ENCODE peak calls at places on chromosomes 5 and 9, in seven cellular contexts. S is CD8-positive, alpha-beta memory T cell; J is heart right ventricle; X is upper lobe of right lung; Z is H9; D is mesendoderm; V is HCT116. L is an unnamed sample. For H3K4me1, the result is how much of the 10 kb centered on the place peaks cover.

GRCh38 chr5:54453091-54453490 is 2.4 kb upstream of the HSPB3 start:
- DNase-seq in S (no peak), J (no peak), X (no peak), Z (no peak), D (no peak), V (no peak), L (no peak)

GRCh38 chr9:136997830-136998234 is 1.5 kb upstream of the CLIC3 start:
- DNase-seq in S (peak), J (no peak), X (no peak), Z (no peak), D (no peak), V (no peak), L (no peak)

GRCh38 chr5:5705010-5705409 is 282.5 kb downstream of the ICE1 start:
- DNase-seq in S (no peak), J (no peak), X (no peak), Z (no peak), D (no peak), V (no peak), L (no peak)

GRCh38 chr5:126369995-126370731 is 53.0 kb upstream of the GRAMD2B start:
- DNase-seq in S (no peak), J (no peak), X (no peak), Z (no peak), D (peak), V (no peak), L (no peak)

GRCh38 chr5:45335978-45336377 is 360.2 kb downstream of the HCN1 start:
- DNase-seq in S (no peak), J (peak), X (no peak), Z (no peak), D (no peak), V (no peak), L (no peak)

GRCh38 chr5:181186022-181186421 is 19.0 kb downstream of the TRIM7 start:
- DNase-seq in S (no peak), J (no peak), X (no peak), Z (no peak), D (no peak), V (no peak), L (no peak)

GRCh38 chr9:2228132-2228531 is 213.0 kb downstream of the SMARCA2 start:
- DNase-seq in S (no peak), J (no peak), X (peak), Z (peak), D (peak), V (no peak), L (peak)

GRCh38 chr5:107564896-107565295 is 105.8 kb downstream of the EFNA5 start:
- DNase-seq in S (no peak), J (no peak), X (no peak), Z (no peak), D (no peak), V (no peak), L (no peak)

GRCh38 chr5:36607114-36607561 is 732 bp downstream of the SLC1A3 start:
- DNase-seq in S (no peak), J (peak), X (no peak), Z (no peak), D (peak), V (peak), L (no peak)

GRCh38 chr9:98365227-98365669 is 109.8 kb upstream of the TBC1D2 start:
- DNase-seq in S (no peak), J (no peak), X (no peak), Z (no peak), D (peak), V (peak), L (peak)

GRCh38 chr5:151799407-151799806 is 27.7 kb downstream of the G3BP1 start:
- DNase-seq in S (no peak), J (no peak), X (no peak), Z (no peak), D (no peak), V (no peak), L (no peak)

GRCh38 chr9:89247431-89248370 is 63.3 kb upstream of the CKS2 start:
- DNase-seq in S (no peak), J (no peak), X (no peak), Z (peak), D (peak), V (no peak), L (no peak)

GRCh38 chr9:137488330-137488653 is 29.2 kb upstream of the NSMF start:
- DNase-seq in S (no peak), J (no peak), X (peak), Z (no peak), D (no peak), V (no peak), L (no peak)

GRCh38 chr9:122125891-122126331 is 32.8 kb upstream of the TTLL11 start:
- DNase-seq in S (no peak), J (no peak), X (no peak), Z (peak), D (peak), V (no peak), L (no peak)

GRCh38 chr5:135651156-135651555 is 72.4 kb upstream of the CXCL14 start:
- DNase-seq in S (no peak), J (no peak), X (no peak), Z (no peak), D (no peak), V (peak), L (no peak)

GRCh38 chr9:109289186-109289585 is 31.7 kb downstream of the EPB41L4B start:
- DNase-seq in S (no peak), J (no peak), X (no peak), Z (no peak), D (no peak), V (no peak), L (no peak)

GRCh38 chr5:73280821-73281746 is 108.1 kb downstream of the TMEM174 start:
- DNase-seq in S (no peak), J (peak), X (no peak), Z (no peak), D (no peak), V (peak), L (no peak)

GRCh38 chr5:176353533-176353932 is 8.0 kb downstream of the KIAA1191 start:
- DNase-seq in S (no peak), J (no peak), X (no peak), Z (no peak), D (no peak), V (no peak), L (no peak)

GRCh38 chr5:110025160-110025559 is 335.4 kb downstream of the MAN2A1 start:
- DNase-seq in S (no peak), J (no peak), X (no peak), Z (no peak), D (no peak), V (no peak), L (no peak)
- H3K4me1 ChIP-seq in S (under half), J (under half), X (under half), Z (under half), D (under half), V (under half), L (under half)

GRCh38 chr5:172867761-172868435 is 33.8 kb downstream of the ERGIC1 start:
- DNase-seq in S (no peak), J (no peak), X (no peak), Z (no peak), D (no peak), V (no peak), L (no peak)
- H3K4me1 ChIP-seq in S (under half), J (half or more), X (half or more), Z (under half), D (under half), V (under half), L (under half)

DNA sequence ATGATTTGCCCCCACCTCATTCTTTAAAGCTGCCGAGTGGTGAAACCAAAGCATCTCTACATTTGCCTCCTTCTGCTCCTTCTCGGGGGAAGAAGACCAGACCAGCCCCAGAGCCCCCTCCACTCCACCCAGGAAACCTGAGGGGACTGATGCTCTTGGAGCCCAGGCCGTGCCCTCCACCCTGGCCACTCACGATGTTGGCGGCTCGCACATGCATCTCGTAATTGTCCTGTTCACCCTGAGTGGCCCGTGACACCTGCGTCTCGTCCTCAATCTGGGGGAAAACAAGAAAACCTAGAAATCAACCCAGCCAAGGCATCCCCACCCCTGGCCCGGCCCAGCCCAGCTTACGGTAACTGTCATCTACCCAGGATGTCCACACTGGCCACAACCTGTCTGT is 3.0 kb downstream of the MED22 start:
- DNase-seq in S (no peak), J (no peak), X (no peak), Z (no peak), D (no peak), V (no peak), L (no peak)
- H3K4me1 ChIP-seq in S (under half), J (under half), X (under half), Z (under half), D (under half), V (under half), L (under half)

GRCh38 chr5:1885777-1886633 is 3.3 kb upstream of the IRX4 start:
- DNase-seq in S (no peak), J (no peak), X (no peak), Z (no peak), D (peak), V (no peak), L (no peak)

GRCh38 chr5:1886634-1887399 is 4.1 kb upstream of the IRX4 start:
- DNase-seq in S (no peak), J (no peak), X (no peak), Z (no peak), D (peak), V (no peak), L (no peak)

GRCh38 chr5:1888541-1889251 is 6.0 kb upstream of the IRX4 start:
- DNase-seq in S (no peak), J (no peak), X (no peak), Z (no peak), D (no peak), V (no peak), L (no peak)

GRCh38 chr5:1889321-1890065 is 6.8 kb upstream of the IRX4 start:
- DNase-seq in S (no peak), J (no peak), X (no peak), Z (no peak), D (no peak), V (no peak), L (no peak)

DNA sequence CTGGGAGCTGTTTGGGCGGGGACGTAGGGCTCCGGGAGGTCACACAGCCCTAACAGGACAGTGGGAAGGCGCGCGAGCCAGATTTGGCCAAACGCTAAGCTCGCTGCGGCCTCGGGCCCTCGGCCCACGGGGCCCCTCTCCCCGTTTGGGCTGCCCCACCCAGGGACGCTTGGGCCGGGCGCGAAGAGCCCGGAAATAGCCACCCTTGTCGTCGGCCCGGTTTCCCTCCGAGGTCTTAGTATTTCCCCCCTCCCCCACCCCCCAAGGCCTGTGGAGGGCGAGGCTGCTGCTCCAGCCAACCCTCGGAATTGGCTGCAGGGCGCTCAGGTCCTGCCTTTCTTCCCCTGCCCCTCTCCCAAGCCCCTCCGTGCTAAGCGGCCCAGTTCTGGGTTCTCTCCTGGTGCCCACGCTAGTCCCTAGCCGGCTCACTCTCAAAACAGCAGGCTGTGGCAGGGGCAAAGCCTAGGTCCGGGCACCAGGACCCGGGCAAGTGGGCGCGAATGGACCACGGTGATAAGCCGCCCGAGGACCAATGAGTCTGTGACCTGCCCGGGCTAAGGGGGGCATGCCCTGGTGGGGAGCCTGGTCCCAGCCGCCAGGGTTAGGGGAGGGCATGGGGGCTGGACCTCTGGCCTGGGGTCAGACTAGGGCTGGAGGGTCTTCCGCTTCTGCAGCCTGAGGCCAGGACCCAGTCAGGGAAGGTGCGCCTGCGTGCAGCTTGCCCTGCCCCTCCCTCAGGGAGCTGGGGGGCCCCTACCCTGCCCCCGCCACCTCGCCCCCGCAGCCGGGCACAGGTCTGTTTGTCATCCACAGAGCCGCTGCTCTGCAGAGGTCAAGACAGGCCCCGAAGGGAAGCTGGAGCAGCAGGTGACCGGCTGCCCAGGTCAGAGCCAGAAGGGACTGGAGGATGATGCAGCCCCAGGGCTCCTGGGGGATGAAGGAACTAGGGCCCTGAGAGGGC is 5.0 kb upstream of the IRX4 start:
- DNase-seq in S (no peak), J (no peak), X (no peak), Z (peak), D (peak), V (no peak), L (no peak)
- H3K4me1 ChIP-seq in S (under half), J (under half), X (under half), Z (under half), D (under half), V (under half), L (under half)

DNA sequence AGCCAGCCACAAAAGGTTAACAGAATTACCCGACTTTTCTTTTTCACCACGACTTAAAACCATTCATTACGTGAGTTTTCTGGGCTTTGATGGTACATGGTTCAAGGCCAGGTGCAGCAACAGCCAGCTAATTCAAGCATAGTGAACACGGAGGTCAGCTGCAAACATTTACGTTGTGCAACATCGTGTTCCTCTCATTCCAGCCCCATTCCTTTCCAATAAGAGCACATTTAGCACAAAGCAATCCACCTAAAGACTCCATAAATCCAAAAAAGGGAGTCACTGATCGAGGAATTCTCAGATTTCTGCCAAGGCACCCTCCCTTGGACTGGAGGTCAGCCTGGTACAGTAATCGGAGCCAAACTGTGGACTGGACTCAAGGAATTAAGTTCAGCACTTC is 14.4 kb downstream of the NREP start:
- DNase-seq in S (no peak), J (no peak), X (no peak), Z (no peak), D (no peak), V (no peak), L (peak)
- H3K4me1 ChIP-seq in S (under half), J (half or more), X (under half), Z (under half), D (under half), V (under half), L (half or more)

DNA sequence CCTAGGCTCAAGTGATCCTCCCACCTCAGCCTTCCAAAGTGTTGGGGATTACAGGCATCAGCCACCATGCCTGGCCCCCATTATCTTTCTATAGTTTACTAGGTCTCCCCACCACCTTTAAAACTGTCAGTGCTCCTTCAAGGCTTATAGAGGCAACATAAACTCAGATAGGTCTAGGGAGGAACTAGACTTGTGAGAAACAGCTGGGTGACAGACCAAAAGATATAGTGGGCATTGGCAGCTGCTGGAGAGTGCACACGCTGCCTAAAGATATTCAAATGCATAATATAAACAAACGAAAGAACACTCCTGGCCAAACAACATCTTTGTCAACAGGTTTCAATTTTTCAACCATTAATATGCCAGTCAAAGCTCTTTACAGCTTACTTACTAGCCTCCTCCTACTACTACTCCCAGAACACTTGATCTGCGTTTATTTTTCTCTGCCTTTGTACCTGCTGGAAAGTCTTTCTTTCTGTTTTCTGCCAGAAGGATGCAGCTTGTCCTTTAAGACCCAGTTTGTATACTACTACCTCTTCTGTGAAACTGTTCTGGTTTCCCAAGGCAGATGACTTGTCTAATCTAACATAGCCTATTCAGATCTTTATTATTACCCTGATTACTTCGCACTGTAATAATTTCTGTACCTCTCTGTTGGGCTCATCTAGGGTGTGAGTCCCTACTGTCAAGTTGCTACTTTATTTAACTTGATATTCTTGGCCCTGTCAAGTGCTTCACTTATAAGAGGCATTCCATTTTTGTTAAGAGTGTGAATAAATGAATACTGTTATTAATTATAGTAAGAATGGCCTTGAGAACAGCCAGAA is 14.3 kb downstream of the KDM3B start:
- DNase-seq in S (no peak), J (no peak), X (no peak), Z (no peak), D (no peak), V (no peak), L (no peak)
- H3K4me1 ChIP-seq in S (under half), J (half or more), X (under half), Z (under half), D (under half), V (under half), L (under half)

GRCh38 chr5:50420343-50420935 is 20.6 kb downstream of the EMB start:
- DNase-seq in S (no peak), J (no peak), X (no peak), Z (no peak), D (no peak), V (no peak), L (no peak)

GRCh38 chr5:50415912-50416311 is 25.2 kb downstream of the EMB start:
- DNase-seq in S (no peak), J (no peak), X (no peak), Z (no peak), D (no peak), V (no peak), L (peak)
- H3K4me1 ChIP-seq in S (half or more), J (under half), X (under half), Z (under half), D (under half), V (under half), L (under half)

GRCh38 chr9:93287189-93287552 is 103.2 kb downstream of the WNK2 start:
- DNase-seq in S (no peak), J (no peak), X (no peak), Z (no peak), D (no peak), V (no peak), L (no peak)
- H3K4me1 ChIP-seq in S (under half), J (under half), X (under half), Z (under half), D (under half), V (under half), L (under half)

DNA sequence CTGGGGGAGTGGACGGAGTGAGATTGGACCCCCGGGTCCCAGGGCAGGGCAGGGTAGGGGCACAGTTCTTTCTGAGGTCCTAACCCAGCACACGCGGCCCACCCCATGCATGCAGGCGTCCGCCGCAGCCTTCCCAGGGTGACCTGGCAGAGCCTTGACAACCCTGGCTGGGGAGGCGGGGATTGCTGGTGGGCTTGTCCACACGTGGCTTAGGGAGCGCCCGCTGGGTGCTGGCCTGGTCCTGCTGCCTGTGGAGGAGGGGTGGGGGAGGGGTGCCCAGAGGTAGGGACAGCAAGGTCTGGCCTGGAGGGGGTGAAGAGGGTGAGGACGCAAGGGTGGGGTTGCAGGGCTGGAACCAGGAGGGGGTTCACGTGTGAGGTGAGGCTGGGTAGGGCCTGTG is 6.0 kb downstream of the RXRA start:
- DNase-seq in S (no peak), J (no peak), X (no peak), Z (no peak), D (no peak), V (no peak), L (no peak)
- H3K4me1 ChIP-seq in S (under half), J (half or more), X (half or more), Z (under half), D (under half), V (half or more), L (under half)